ENCODE peak calls at places on chromosome X, in five cellular contexts. One of them, this sample, is unnamed.

GRCh38 chrX:103276581-103277002 is at the start of gene TCEAL5:
- DNase-seq in Right ventricle myocardium inferior: no peak
- DNase-seq in AG08396: no peak
- DNase-seq in CD4-positive, alpha-beta T cell: no peak
- DNase-seq in anterior cingulate cortex: peak
- DNase-seq in this sample: no peak

GRCh38 chrX:52574416-52575275 is 57.8 kb upstream of the XAGE1B start:
- DNase-seq in anterior cingulate cortex: no peak
- DNase-seq in Right ventricle myocardium inferior: no peak
- DNase-seq in CD4-positive, alpha-beta T cell: no peak
- DNase-seq in AG08396: peak
- DNase-seq in this sample: no peak

GRCh38 chrX:13131511-13132137 is 87.2 kb upstream of the FAM9C start:
- DNase-seq in Right ventricle myocardium inferior: no peak
- DNase-seq in AG08396: no peak
- DNase-seq in CD4-positive, alpha-beta T cell: no peak
- DNase-seq in anterior cingulate cortex: no peak
- DNase-seq in this sample: no peak

GRCh38 chrX:73855546-73855945 is 292.5 kb downstream of the CHIC1 start:
- DNase-seq in CD4-positive, alpha-beta T cell: peak
- DNase-seq in anterior cingulate cortex: peak
- DNase-seq in AG08396: peak
- DNase-seq in Right ventricle myocardium inferior: no peak
- DNase-seq in this sample: peak

GRCh38 chrX:111035256-111035655 is 60.7 kb upstream of the PAK3 start:
- DNase-seq in CD4-positive, alpha-beta T cell: no peak
- DNase-seq in Right ventricle myocardium inferior: no peak
- DNase-seq in AG08396: no peak
- DNase-seq in anterior cingulate cortex: no peak
- DNase-seq in this sample: no peak

GRCh38 chrX:48683411-48683982 is at the start of gene WAS:
- DNase-seq in CD4-positive, alpha-beta T cell: peak
- DNase-seq in anterior cingulate cortex: no peak
- DNase-seq in Right ventricle myocardium inferior: peak
- DNase-seq in AG08396: no peak
- DNase-seq in this sample: no peak

GRCh38 chrX:150873616-150874015 is 24.9 kb downstream of the CD99L2 start:
- DNase-seq in CD4-positive, alpha-beta T cell: no peak
- DNase-seq in anterior cingulate cortex: no peak
- DNase-seq in AG08396: no peak
- DNase-seq in Right ventricle myocardium inferior: no peak
- DNase-seq in this sample: peak

GRCh38 chrX:23901065-23901464 is 6.7 kb downstream of the APOO start:
- DNase-seq in CD4-positive, alpha-beta T cell: no peak
- DNase-seq in anterior cingulate cortex: no peak
- DNase-seq in AG08396: no peak
- DNase-seq in Right ventricle myocardium inferior: no peak
- DNase-seq in this sample: no peak

GRCh38 chrX:22025751-22026150 is 6.4 kb upstream of the PHEX start:
- DNase-seq in CD4-positive, alpha-beta T cell: no peak
- DNase-seq in Right ventricle myocardium inferior: no peak
- DNase-seq in anterior cingulate cortex: no peak
- DNase-seq in AG08396: no peak
- DNase-seq in this sample: no peak